ENCODE peak calls at places on chromosome X, in six cellular contexts. O, Q, U, Y, T and J are unnamed samples.

GRCh38 chrX:136046295-136046894 is 61.2 kb downstream of the SLC9A6 start:
- DNase-seq in U (no peak), T (no peak), Q (peak), O (no peak), Y (no peak), J (peak)

GRCh38 chrX:45850775-45851433 is 650.2 kb upstream of the DIPK2B start:
- DNase-seq in T (no peak), Q (peak), Y (no peak), U (no peak), O (peak), J (peak)

GRCh38 chrX:18652636-18653035 is 19.3 kb downstream of the RS1 start:
- DNase-seq in Y (no peak), U (no peak), T (no peak), Q (no peak), O (no peak), J (no peak)

GRCh38 chrX:154840856-154841255 is 6.4 kb upstream of the SMIM9 start:
- DNase-seq in T (no peak), Y (peak), Q (peak), O (peak), U (no peak), J (peak)

GRCh38 chrX:111244238-111244750 is 26.0 kb downstream of the CAPN6 start:
- DNase-seq in O (no peak), U (no peak), T (no peak), Y (no peak), Q (peak), J (peak)

GRCh38 chrX:151402719-151403390 is 5.8 kb downstream of the VMA21 start:
- DNase-seq in U (no peak), Y (no peak), O (no peak), Q (no peak), T (no peak), J (no peak)

GRCh38 chrX:77962068-77962902 is 7.2 kb downstream of the PGAM4 start:
- DNase-seq in O (no peak), T (no peak), U (no peak), Y (no peak), Q (peak), J (no peak)

GRCh38 chrX:54357414-54358377 is at the start of gene WNK3:
- DNase-seq in O (no peak), Y (peak), Q (peak), U (peak), T (peak), J (peak)

GRCh38 chrX:111634823-111635410 is 46.1 kb upstream of the ALG13 start:
- DNase-seq in Y (no peak), Q (peak), T (no peak), U (no peak), O (no peak), J (no peak)

GRCh38 chrX:38061335-38061734 is 55.0 kb downstream of the SYTL5 start:
- DNase-seq in T (no peak), U (peak), Y (no peak), O (no peak), Q (no peak), J (peak)

GRCh38 chrX:39758791-39759525 is 338.8 kb downstream of the BCOR start:
- DNase-seq in T (no peak), Y (no peak), Q (no peak), U (no peak), O (no peak), J (no peak)

GRCh38 chrX:48663241-48663640 is 20.4 kb upstream of the WAS start:
- DNase-seq in U (no peak), Y (no peak), Q (no peak), O (no peak), T (no peak), J (no peak)